ENCODE peak calls at places on chromosomes 3 and 15, in nine cellular contexts. K, H, Z, N, A, L, T, E and Y are unnamed samples.

GRCh38 chr3:121430816-121431215 is 115.0 kb downstream of the POLQ start:
- DNase-seq in E (no peak), Z (no peak), T (no peak), K (no peak), L (no peak), H (no peak), N (no peak), A (no peak), Y (no peak)

GRCh38 chr15:42448281-42448680 is 42.7 kb downstream of the ZNF106 start:
- DNase-seq in K (no peak), L (no peak), T (no peak), H (no peak), E (no peak), N (no peak), A (no peak), Z (no peak), Y (no peak)

GRCh38 chr3:188323067-188323842 is 169.3 kb downstream of the LPP start:
- DNase-seq in Z (no peak), T (no peak), N (peak; percentile 22), K (no peak), E (no peak), A (no peak), L (no peak), H (no peak), Y (no peak)

GRCh38 chr3:15148614-15149013 is 49.7 kb upstream of the RBSN start:
- DNase-seq in E (no peak), L (peak; percentile 22), N (no peak), Z (peak; percentile 62), H (peak; percentile 24), A (no peak), T (no peak), K (peak; percentile 13), Y (no peak)

GRCh38 chr15:30043211-30043655 is 39.5 kb upstream of the GOLGA8J start:
- DNase-seq in L (no peak), Z (no peak), T (no peak), K (no peak), H (peak; percentile 29), N (no peak), E (no peak), A (no peak), Y (no peak)

GRCh38 chr3:108879915-108880314 is 57.3 kb downstream of the TRAT1 start:
- DNase-seq in T (no peak), H (no peak), N (no peak), K (no peak), Z (no peak), L (no peak), A (no peak), E (no peak), Y (no peak)

GRCh38 chr3:143000525-143000924 is 845 bp upstream of the U2SURP start:
- DNase-seq in Z (no peak), K (no peak), T (no peak), H (peak; percentile 32), E (no peak), A (no peak), L (no peak), N (no peak), Y (no peak)

GRCh38 chr15:74845208-74845568 is 2.2 kb upstream of the ULK3 start:
- DNase-seq in E (no peak), T (no peak), K (no peak), H (no peak), L (no peak), A (no peak), N (peak; percentile 47), Z (no peak), Y (no peak)

GRCh38 chr3:42023380-42023779 is 61.5 kb upstream of the ULK4 start:
- DNase-seq in A (no peak), Z (no peak), K (no peak), T (no peak), N (peak; percentile 18), E (no peak), L (no peak), H (no peak), Y (no peak)

GRCh38 chr3:186589856-186590579 is 19.5 kb downstream of the DNAJB11 start:
- DNase-seq in H (no peak), N (no peak), A (no peak), Z (no peak), E (no peak), T (no peak), L (no peak), K (no peak), Y (no peak)

GRCh38 chr3:28376424-28376823 is 27.8 kb upstream of the AZI2 start:
- DNase-seq in L (no peak), K (no peak), T (no peak), E (no peak), H (peak; percentile 19), A (no peak), Z (no peak), N (no peak), Y (no peak)

GRCh38 chr3:13262493-13263211 is 157.5 kb downstream of the NUP210 start:
- DNase-seq in K (peak; percentile 57), L (peak; percentile 61), Z (no peak), H (no peak), T (no peak), E (no peak), A (no peak), N (no peak), Y (no peak)

GRCh38 chr3:171943262-171944108 is 95.9 kb upstream of the FNDC3B start:
- DNase-seq in Z (no peak), A (no peak), T (no peak), K (no peak), N (no peak), H (no peak), E (no peak), L (no peak), Y (no peak)

GRCh38 chr15:84108725-84109124 is 126.8 kb upstream of the GOLGA6L4 start:
- DNase-seq in E (peak; percentile 16), A (no peak), L (no peak), H (no peak), K (no peak), N (no peak), Z (no peak), T (no peak), Y (no peak)